ENCODE peak calls at places on chromosome 6, in nine cellular contexts. P is activated CD4-positive, CD25-positive, alpha-beta regulatory T cell; L is non-pigmented ciliary epithelial cell; E is T-helper 9 cell; J is putamen; Q is NCI-H460; B is midbrain; O is nephron progenitor cell; R is suprapubic skin. U is an unnamed sample.

GRCh38 chr6:158784505-158784904 is 34.7 kb downstream of the EZR start:
- DNase-seq in P (no peak), L (peak; percentile 52), E (no peak), J (peak; percentile 22), Q (no peak), B (no peak), O (no peak), R (no peak), U (peak; percentile 41)

GRCh38 chr6:91678679-91679078 is 1091.8 kb upstream of the MAP3K7 start:
- DNase-seq in P (no peak), L (no peak), E (no peak), J (no peak), Q (no peak), B (no peak), O (no peak), R (no peak), U (no peak)

GRCh38 chr6:100393493-100393892 is 71.2 kb downstream of the SIM1 start:
- DNase-seq in P (no peak), L (no peak), E (no peak), J (no peak), Q (no peak), B (no peak), O (no peak), R (no peak), U (no peak)

GRCh38 chr6:18183736-18184135 is 28.5 kb downstream of the KDM1B start:
- DNase-seq in P (no peak), L (no peak), E (no peak), J (no peak), Q (no peak), B (no peak), O (no peak), R (no peak), U (no peak)

GRCh38 chr6:139764498-139764986 is 390.1 kb upstream of the CITED2 start:
- DNase-seq in P (no peak), L (peak; percentile 97), E (no peak), J (peak; percentile 29), Q (peak; percentile 61), B (no peak), O (no peak), R (no peak), U (no peak)

GRCh38 chr6:81939774-81940165 is 187.3 kb upstream of the TENT5A start:
- DNase-seq in P (no peak), L (no peak), E (no peak), J (no peak), Q (no peak), B (no peak), O (no peak), R (no peak), U (no peak)

GRCh38 chr6:456887-457286 is 65.3 kb downstream of the IRF4 start:
- DNase-seq in P (no peak), L (no peak), E (no peak), J (no peak), Q (no peak), B (no peak), O (no peak), R (no peak), U (no peak)

GRCh38 chr6:139979021-139979721 is 604.7 kb upstream of the CITED2 start:
- DNase-seq in P (no peak), L (no peak), E (no peak), J (no peak), Q (no peak), B (no peak), O (peak; percentile 56), R (no peak), U (no peak)

GRCh38 chr6:157034433-157035230 is 257.5 kb downstream of the ARID1B start:
- DNase-seq in P (no peak), L (no peak), E (no peak), J (no peak), Q (no peak), B (peak; percentile 20), O (no peak), R (no peak), U (no peak)

GRCh38 chr6:104252276-104252675 is 607.4 kb downstream of the HACE1 start:
- DNase-seq in P (no peak), L (no peak), E (no peak), J (no peak), Q (no peak), B (no peak), O (no peak), R (no peak), U (no peak)

GRCh38 chr6:56169366-56169765 is 78.0 kb downstream of the COL21A1 start:
- DNase-seq in P (no peak), L (no peak), E (no peak), J (no peak), Q (no peak), B (no peak), O (no peak), R (no peak), U (no peak)

GRCh38 chr6:84866715-84867114 is 102.3 kb upstream of the TBX18 start:
- DNase-seq in P (no peak), L (no peak), E (no peak), J (no peak), Q (no peak), B (no peak), O (no peak), R (no peak), U (no peak)

GRCh38 chr6:13916230-13916944 is 8.4 kb upstream of the RNF182 start:
- DNase-seq in P (no peak), L (no peak), E (no peak), J (no peak), Q (no peak), B (no peak), O (no peak), R (no peak), U (no peak)

GRCh38 chr6:83461438-83461837 is 30.6 kb upstream of the ME1 start:
- DNase-seq in P (no peak), L (no peak), E (no peak), J (no peak), Q (no peak), B (no peak), O (no peak), R (no peak), U (no peak)

GRCh38 chr6:132623446-132623845 is 629 bp downstream of the TAAR2 start:
- DNase-seq in P (no peak), L (no peak), E (no peak), J (no peak), Q (no peak), B (no peak), O (no peak), R (no peak), U (no peak)

GRCh38 chr6:139919107-139920026 is 544.9 kb upstream of the CITED2 start:
- DNase-seq in P (no peak), L (no peak), E (no peak), J (no peak), Q (no peak), B (no peak), O (no peak), R (no peak), U (no peak)

GRCh38 chr6:56450882-56451739 is 191.6 kb downstream of the DST start:
- DNase-seq in P (no peak), L (no peak), E (no peak), J (peak; percentile 18), Q (no peak), B (peak; percentile 11), O (no peak), R (no peak), U (peak; percentile 27)